ENCODE peak calls at places on chromosomes 13 and 19, in eight cellular contexts. F is H7, W is psoas muscle, B is A549, H is testis, Z is choroid plexus epithelial cell, I is epithelial cell of esophagus, L is AG10803. K is an unnamed sample.

GRCh38 chr13:70708744-70709143 is 600.5 kb upstream of the KLHL1 start:
- DNase-seq in F (no peak), W (no peak), B (no peak), H (no peak), Z (peak; percentile 31), I (no peak), L (no peak), K (no peak)

GRCh38 chr13:48398450-48399095 is 14.3 kb downstream of the LPAR6 start:
- DNase-seq in F (no peak), W (no peak), B (no peak), H (no peak), Z (peak; percentile 47), I (peak; percentile 60), L (peak; percentile 36), K (peak; percentile 23)

GRCh38 chr13:30908416-30908980 is 2.4 kb downstream of the MEDAG start:
- DNase-seq in F (no peak), W (no peak), B (no peak), H (peak; percentile 89), Z (peak; percentile 61), I (no peak), L (peak; percentile 45), K (no peak)

GRCh38 chr13:74270018-74270417 is 135.8 kb upstream of the KLF12 start:
- DNase-seq in F (no peak), W (no peak), B (no peak), H (no peak), Z (no peak), I (peak; percentile 83), L (no peak), K (peak; percentile 86)

GRCh38 chr13:26074706-26075105 is 22.9 kb upstream of the SHISA2 start:
- DNase-seq in F (no peak), W (no peak), B (no peak), H (peak; percentile 22), Z (peak; percentile 41), I (peak; percentile 15), L (peak; percentile 13), K (peak; percentile 31)

GRCh38 chr13:33446821-33447481 is 161.4 kb upstream of the STARD13 start:
- DNase-seq in F (no peak), W (no peak), B (no peak), H (no peak), Z (no peak), I (peak; percentile 81), L (peak; percentile 58), K (peak; percentile 62)

GRCh38 chr13:97221491-97221890 is 642 bp upstream of the MBNL2 start:
- DNase-seq in F (no peak), W (no peak), B (no peak), H (no peak), Z (no peak), I (no peak), L (no peak), K (no peak)

GRCh38 chr19:8569066-8569761 is 8.0 kb downstream of the MYO1F start:
- DNase-seq in F (no peak), W (no peak), B (peak; percentile 29), H (peak; percentile 24), Z (peak; percentile 98), I (peak; percentile 19), L (peak; percentile 97), K (peak; percentile 84)

GRCh38 chr13:23986619-23987018 is 89.3 kb upstream of the C1QTNF9B start:
- DNase-seq in F (no peak), W (no peak), B (no peak), H (no peak), Z (peak; percentile 98), I (no peak), L (peak; percentile 98), K (no peak)

GRCh38 chr19:31018951-31019350 is 330.3 kb downstream of the TSHZ3 start:
- DNase-seq in F (no peak), W (no peak), B (no peak), H (no peak), Z (no peak), I (no peak), L (no peak), K (no peak)

GRCh38 chr19:27735314-27735713 is 1477.6 kb downstream of the UQCRFS1 start:
- DNase-seq in F (no peak), W (no peak), B (no peak), H (no peak), Z (no peak), I (no peak), L (no peak), K (no peak)

GRCh38 chr19:55452381-55453325 is 8.8 kb downstream of the ISOC2 start:
- DNase-seq in F (peak; percentile 98), W (peak; percentile 76), B (peak; percentile 66), H (peak; percentile 81), Z (peak; percentile 90), I (peak; percentile 65), L (peak; percentile 59), K (peak; percentile 40)

GRCh38 chr13:46598820-46599180 is 45.8 kb downstream of the LRCH1 start:
- DNase-seq in F (no peak), W (no peak), B (no peak), H (no peak), Z (no peak), I (no peak), L (no peak), K (no peak)

GRCh38 chr13:41561179-41561578 is 103.8 kb downstream of the RGCC start:
- DNase-seq in F (no peak), W (no peak), B (no peak), H (no peak), Z (peak; percentile 85), I (no peak), L (peak; percentile 69), K (no peak)

GRCh38 chr13:51249767-51250741 is 27.9 kb downstream of the FAM124A start:
- DNase-seq in F (peak; percentile 76), W (no peak), B (peak; percentile 52), H (no peak), Z (peak; percentile 22), I (no peak), L (no peak), K (no peak)

GRCh38 chr13:29507356-29507755 is 88.1 kb downstream of the SLC7A1 start:
- DNase-seq in F (no peak), W (no peak), B (no peak), H (no peak), Z (no peak), I (no peak), L (peak; percentile 53), K (no peak)

GRCh38 chr19:18417250-18418033 is 1.8 kb upstream of the SSBP4 start:
- DNase-seq in F (peak; percentile 97), W (peak; percentile 84), B (no peak), H (peak; percentile 74), Z (peak; percentile 88), I (no peak), L (peak; percentile 84), K (no peak)

GRCh38 chr19:19459707-19460251 is 54.3 kb downstream of the GATAD2A start:
- DNase-seq in F (no peak), W (peak; percentile 50), B (no peak), H (no peak), Z (peak; percentile 56), I (peak; percentile 77), L (peak; percentile 71), K (no peak)
- H3K4me3 ChIP-seq in F (no peak overlapping the region), W (peak overlapping the region; percentile 41), B (no peak overlapping the region), H (no peak overlapping the region), Z (no peak overlapping the region), I (no peak overlapping the region), L (no peak overlapping the region), K (no peak overlapping the region)

GRCh38 chr13:77697208-77698103 is at the start of gene SLAIN1:
- DNase-seq in F (peak; percentile 94), W (peak; percentile 81), B (peak; percentile 35), H (peak; percentile 91), Z (peak; percentile 22), I (peak; percentile 22), L (no peak), K (no peak)

GRCh38 chr13:77699059-77699680 is 1.7 kb downstream of the SLAIN1 start:
- DNase-seq in F (no peak), W (no peak), B (no peak), H (no peak), Z (no peak), I (no peak), L (no peak), K (no peak)

GRCh38 chr13:77698211-77699058 is 948 bp downstream of the SLAIN1 start:
- DNase-seq in F (peak; percentile 64), W (peak; percentile 18), B (no peak), H (peak; percentile 33), Z (no peak), I (no peak), L (peak; percentile 3), K (no peak)

GRCh38 chr13:77696006-77696862 is 1.3 kb upstream of the SLAIN1 start:
- DNase-seq in F (no peak), W (no peak), B (no peak), H (no peak), Z (no peak), I (no peak), L (no peak), K (no peak)

DNA sequence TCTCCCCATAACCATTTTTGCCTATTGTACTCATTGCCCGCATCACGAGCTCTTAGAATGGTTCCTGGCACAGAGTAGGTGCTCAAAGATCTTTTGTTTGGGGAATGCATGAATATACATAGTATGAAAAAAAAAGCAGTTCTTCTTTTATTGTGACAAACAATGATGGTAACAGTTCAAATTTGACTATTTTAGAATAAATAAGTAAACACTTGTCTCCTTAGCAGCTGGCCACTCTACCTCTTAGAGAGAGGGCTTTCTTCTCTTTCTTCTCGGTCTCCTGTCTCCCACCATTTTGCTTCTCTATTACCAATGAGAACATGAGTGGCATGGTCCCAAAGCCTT is 652 bp upstream of the SLAIN1 start:
- DNase-seq in F (no peak), W (no peak), B (no peak), H (no peak), Z (no peak), I (no peak), L (no peak), K (no peak)
- H3K4me3 ChIP-seq in F (peak overlapping the region; percentile 49), W (peak overlapping the region; percentile 82), B (peak overlapping the region; percentile 85), H (peak overlapping the region; percentile 65), Z (no peak overlapping the region), I (no peak overlapping the region), L (no peak overlapping the region), K (no peak overlapping the region)

GRCh38 chr13:114119196-114119595 is 13.2 kb downstream of the RASA3 start:
- DNase-seq in F (peak; percentile 91), W (peak; percentile 54), B (peak; percentile 37), H (no peak), Z (peak; percentile 93), I (peak; percentile 47), L (peak; percentile 91), K (peak; percentile 30)
- H3K4me3 ChIP-seq in F (peak overlapping the region; percentile 11), W (no peak overlapping the region), B (peak overlapping the region; percentile 16), H (no peak overlapping the region), Z (peak overlapping the region; percentile 28), I (no peak overlapping the region), L (peak overlapping the region; percentile 43), K (no peak overlapping the region)

GRCh38 chr19:39497850-39498261 is 891 bp upstream of the DLL3 start:
- DNase-seq in F (peak; percentile 94), W (no peak), B (no peak), H (peak; percentile 39), Z (peak; percentile 41), I (peak; percentile 30), L (no peak), K (no peak)

GRCh38 chr19:39500543-39500942 is 1.8 kb downstream of the DLL3 start:
- DNase-seq in F (no peak), W (no peak), B (no peak), H (no peak), Z (no peak), I (no peak), L (no peak), K (no peak)

GRCh38 chr19:39498262-39499081 is at the start of gene DLL3:
- DNase-seq in F (peak; percentile 82), W (no peak), B (no peak), H (no peak), Z (peak; percentile 11), I (peak; percentile 23), L (no peak), K (peak; percentile 10)

GRCh38 chr19:39499932-39500331 is 1.2 kb downstream of the DLL3 start:
- DNase-seq in F (no peak), W (no peak), B (no peak), H (no peak), Z (no peak), I (no peak), L (no peak), K (no peak)

GRCh38 chr19:39499082-39499642 is 415 bp downstream of the DLL3 start:
- DNase-seq in F (peak; percentile 84), W (no peak), B (no peak), H (no peak), Z (peak; percentile 21), I (peak; percentile 37), L (no peak), K (peak; percentile 17)
- H3K4me3 ChIP-seq in F (peak overlapping the region; percentile 59), W (peak overlapping the region; percentile 2), B (peak overlapping the region; percentile 32), H (no peak overlapping the region), Z (no peak overlapping the region), I (no peak overlapping the region), L (no peak overlapping the region), K (no peak overlapping the region)

K was measured in mammary epithelial cell.